ENCODE peak calls at places on chromosomes 5 and 9, in ten cellular contexts. L is retinal pigment epithelial cell; V is IMR-90; Q is astrocyte of the spinal cord; C is upper lobe of left lung; J is tibial artery; A is GM12865; F is endodermal cell; Y is CD8-positive, alpha-beta T cell; X is thyroid gland. H is an unnamed sample.

GRCh38 chr5:67844937-67845336 is 370.6 kb upstream of the PIK3R1 start:
- DNase-seq in L (no peak), V (no peak), Q (no peak), C (no peak), J (no peak), A (no peak), F (no peak), Y (no peak), X (no peak), H (no peak)

GRCh38 chr5:115776989-115777388 is 39.5 kb downstream of the CDO1 start:
- DNase-seq in L (no peak), V (no peak), Q (no peak), C (no peak), J (no peak), A (no peak), F (no peak), Y (no peak), X (no peak), H (no peak)

GRCh38 chr5:124207118-124207517 is 539.3 kb downstream of the ZNF608 start:
- DNase-seq in L (no peak), V (no peak), Q (no peak), C (no peak), J (no peak), A (no peak), F (no peak), Y (no peak), X (no peak), H (no peak)

GRCh38 chr9:128656416-128657343 is at the start of gene DYNC2I2:
- DNase-seq in L (peak; percentile 55), V (peak; percentile 90), Q (peak; percentile 95), C (peak; percentile 96), J (peak; percentile 93), A (peak; percentile 93), F (peak; percentile 98), Y (peak; percentile 94), X (peak; percentile 84), H (peak; percentile 40)

GRCh38 chr9:18490591-18491370 is 16.8 kb downstream of the ADAMTSL1 start:
- DNase-seq in L (peak; percentile 73), V (peak; percentile 99), Q (peak; percentile 99), C (no peak), J (peak; percentile 42), A (no peak), F (no peak), Y (no peak), X (no peak), H (peak; percentile 98)

GRCh38 chr5:40616791-40617190 is 62.9 kb upstream of the PTGER4 start:
- DNase-seq in L (no peak), V (no peak), Q (no peak), C (no peak), J (no peak), A (no peak), F (no peak), Y (no peak), X (no peak), H (no peak)

GRCh38 chr9:93091453-93092081 is 4.5 kb upstream of the CARD19 start:
- DNase-seq in L (peak; percentile 56), V (peak; percentile 90), Q (peak; percentile 80), C (peak; percentile 21), J (no peak), A (peak; percentile 88), F (peak; percentile 39), Y (peak; percentile 42), X (peak; percentile 53), H (peak; percentile 52)

GRCh38 chr5:85479849-85480248 is 1095.2 kb upstream of the EDIL3 start:
- DNase-seq in L (no peak), V (no peak), Q (no peak), C (no peak), J (no peak), A (no peak), F (no peak), Y (no peak), X (no peak), H (no peak)

GRCh38 chr9:101737165-101737704 is 1.2 kb downstream of the GRIN3A start:
- DNase-seq in L (no peak), V (no peak), Q (no peak), C (no peak), J (no peak), A (no peak), F (peak; percentile 54), Y (no peak), X (no peak), H (no peak)

GRCh38 chr9:93656426-93657222 is 80.2 kb downstream of the PHF2 start:
- DNase-seq in L (no peak), V (no peak), Q (no peak), C (no peak), J (peak; percentile 13), A (no peak), F (no peak), Y (no peak), X (peak; percentile 1), H (no peak)

GRCh38 chr5:178284095-178284675 is 51.6 kb upstream of the PHYKPL start:
- DNase-seq in L (no peak), V (peak; percentile 3), Q (peak; percentile 10), C (no peak), J (no peak), A (peak; percentile 62), F (peak; percentile 54), Y (no peak), X (no peak), H (no peak)

GRCh38 chr9:127463382-127463781 is 12.1 kb downstream of the LRSAM1 start:
- DNase-seq in L (no peak), V (no peak), Q (no peak), C (no peak), J (no peak), A (no peak), F (no peak), Y (no peak), X (no peak), H (no peak)

GRCh38 chr5:149358294-149358651 is 427 bp downstream of the PCYOX1L start:
- DNase-seq in L (no peak), V (no peak), Q (no peak), C (peak; percentile 48), J (no peak), A (peak; percentile 41), F (no peak), Y (peak; percentile 23), X (peak; percentile 56), H (no peak)

GRCh38 chr5:149356391-149356790 is 1.5 kb upstream of the PCYOX1L start:
- DNase-seq in L (no peak), V (no peak), Q (no peak), C (no peak), J (no peak), A (peak; percentile 14), F (no peak), Y (no peak), X (no peak), H (no peak)

GRCh38 chr5:149357370-149358293 is at the start of gene PCYOX1L:
- DNase-seq in L (peak; percentile 86), V (peak; percentile 93), Q (peak; percentile 95), C (peak; percentile 97), J (peak; percentile 96), A (peak; percentile 97), F (peak; percentile 98), Y (peak; percentile 96), X (peak; percentile 95), H (peak; percentile 63)

GRCh38 chr5:149360262-149360661 is 2.4 kb downstream of the PCYOX1L start:
- DNase-seq in L (no peak), V (no peak), Q (no peak), C (no peak), J (no peak), A (no peak), F (peak; percentile 15), Y (no peak), X (no peak), H (no peak)

DNA sequence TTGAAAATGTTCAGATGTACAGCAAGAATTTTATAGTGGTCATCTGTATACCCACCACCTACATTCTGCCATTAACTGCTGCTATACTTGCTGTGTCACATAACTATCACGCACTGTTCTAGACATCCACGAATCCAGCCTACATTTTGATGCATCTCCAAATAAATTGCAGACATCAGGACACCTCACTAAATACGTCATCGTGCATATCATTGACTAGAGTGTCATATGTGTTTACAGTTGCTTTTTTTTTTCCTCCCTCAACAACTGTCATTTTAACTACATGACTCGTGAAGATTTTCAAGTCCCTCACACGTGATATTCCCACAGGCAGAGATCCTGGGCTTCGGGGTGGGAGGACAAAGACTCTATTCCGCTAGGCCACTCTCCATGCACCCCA is 972 bp downstream of the PCYOX1L start:
- DNase-seq in L (no peak), V (peak; percentile 58), Q (no peak), C (no peak), J (no peak), A (no peak), F (peak; percentile 21), Y (no peak), X (no peak), H (no peak)
- H3K4me3 ChIP-seq in L (peak overlapping the region; percentile 80), V (no peak overlapping the region), Q (no peak overlapping the region), C (peak overlapping the region; percentile 93), J (peak overlapping the region; percentile 62), A (peak overlapping the region; percentile 83), F (peak overlapping the region; percentile 81), Y (peak overlapping the region; percentile 83), X (no peak overlapping the region), H (no peak overlapping the region)

DNA sequence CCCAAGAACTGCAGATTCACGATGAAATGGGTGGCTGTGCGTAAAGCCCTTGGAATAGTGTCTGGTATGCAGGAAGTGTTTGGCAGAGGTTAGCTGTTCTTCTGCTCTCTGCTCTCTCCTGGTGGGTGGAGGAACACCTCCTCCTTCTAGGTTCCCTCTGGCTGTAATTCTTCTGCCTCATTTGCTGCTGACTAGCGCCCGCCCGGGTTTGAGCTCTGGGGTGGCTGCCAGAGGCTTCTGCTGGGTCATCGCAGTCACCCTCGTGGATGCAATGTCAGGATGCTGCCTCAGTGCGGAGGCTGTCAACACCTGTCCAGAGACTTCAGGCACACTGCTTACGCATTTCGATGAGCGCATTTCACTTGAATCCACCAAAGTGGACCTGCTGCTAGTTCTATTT is 11.7 kb downstream of the DOCK2 start:
- DNase-seq in L (no peak), V (peak; percentile 48), Q (peak; percentile 67), C (no peak), J (no peak), A (no peak), F (peak; percentile 60), Y (no peak), X (peak; percentile 3), H (no peak)
- TF ChIP-seq CTCF in L (peak; percentile 10), V (no peak), Q (no peak), C (no peak), J (no peak), A (no peak), F (peak; percentile 58), Y (no peak), X (no peak), H (no peak)

DNA sequence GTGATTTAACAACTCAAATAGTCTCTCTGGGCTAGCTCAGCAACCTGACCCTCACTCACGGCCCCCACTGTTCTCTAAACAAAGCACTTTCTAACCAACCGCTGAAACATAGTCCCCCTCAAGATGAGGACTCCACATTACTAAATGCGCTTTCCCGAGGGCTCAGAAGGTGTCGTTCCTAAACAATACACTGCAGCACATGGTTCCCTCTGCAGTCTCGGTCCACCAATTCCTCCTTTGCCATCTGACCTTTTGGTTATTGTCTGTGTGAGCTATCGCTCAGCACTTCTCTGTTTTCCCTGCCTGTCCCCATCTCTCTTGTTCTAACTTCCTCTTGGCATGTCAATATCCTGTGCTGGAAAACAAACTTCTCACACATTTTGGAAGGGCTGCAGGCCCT is 7.2 kb downstream of the EPB41L4A start:
- DNase-seq in L (no peak), V (no peak), Q (no peak), C (no peak), J (no peak), A (no peak), F (no peak), Y (no peak), X (peak; percentile 7), H (no peak)
- H3K4me3 ChIP-seq in L (no peak overlapping the region), V (no peak overlapping the region), Q (no peak overlapping the region), C (no peak overlapping the region), J (no peak overlapping the region), A (no peak overlapping the region), F (no peak overlapping the region), Y (no peak overlapping the region), X (no peak overlapping the region), H (no peak overlapping the region)

GRCh38 chr9:100098241-100098886 is 436 bp downstream of the ERP44 start:
- DNase-seq in L (no peak), V (peak; percentile 54), Q (peak; percentile 42), C (peak; percentile 88), J (peak; percentile 54), A (peak; percentile 72), F (peak; percentile 94), Y (no peak), X (peak; percentile 84), H (no peak)
- TF ChIP-seq CTCF in L (no peak), V (no peak), Q (no peak), C (no peak), J (no peak), A (no peak), F (no peak), Y (no peak), X (no peak), H (no peak)